ENCODE peak calls at places on chromosome 12, in four cellular contexts. One of them, this sample, is unnamed. For H3K4me1, the result is how much of the 10 kb centered on the place peaks cover.

GRCh38 chr12:120687570-120688289 is 781 bp downstream of the MLEC start:
- DNase-seq in K562: peak
- DNase-seq in hepatocyte: peak
- DNase-seq in prostate gland: no peak
- DNase-seq in this sample: peak

GRCh38 chr12:126784328-126784921 is 1482.5 kb upstream of the TMEM132C start:
- DNase-seq in hepatocyte: peak
- DNase-seq in K562: peak
- DNase-seq in prostate gland: no peak
- DNase-seq in this sample: no peak

GRCh38 chr12:124405151-124405550 is 110.3 kb downstream of the RFLNA start:
- DNase-seq in prostate gland: no peak
- DNase-seq in K562: no peak
- DNase-seq in hepatocyte: no peak
- DNase-seq in this sample: no peak

GRCh38 chr12:50525422-50525821 is 20.6 kb downstream of the DIP2B start:
- DNase-seq in hepatocyte: no peak
- DNase-seq in prostate gland: no peak
- DNase-seq in K562: no peak
- DNase-seq in this sample: no peak

GRCh38 chr12:53492188-53492587 is 7.1 kb downstream of the MAP3K12 start:
- DNase-seq in hepatocyte: no peak
- DNase-seq in K562: no peak
- DNase-seq in prostate gland: no peak
- DNase-seq in this sample: no peak

GRCh38 chr12:62372134-62372533 is 94.5 kb upstream of the MON2 start:
- DNase-seq in K562: no peak
- DNase-seq in prostate gland: no peak
- DNase-seq in hepatocyte: no peak
- DNase-seq in this sample: no peak

GRCh38 chr12:126554599-126554998 is 1489.4 kb downstream of the AACS start:
- DNase-seq in prostate gland: no peak
- DNase-seq in hepatocyte: no peak
- DNase-seq in K562: no peak
- DNase-seq in this sample: no peak

GRCh38 chr12:82817368-82817767 is 130.7 kb downstream of the TMTC2 start:
- DNase-seq in K562: no peak
- DNase-seq in hepatocyte: no peak
- DNase-seq in prostate gland: no peak
- DNase-seq in this sample: no peak

GRCh38 chr12:15801770-15802393 is 12.7 kb upstream of the EPS8 start:
- DNase-seq in prostate gland: no peak
- DNase-seq in hepatocyte: no peak
- DNase-seq in K562: no peak
- DNase-seq in this sample: peak

GRCh38 chr12:79886917-79887519 is 47.9 kb downstream of the PPP1R12A start:
- DNase-seq in hepatocyte: peak
- DNase-seq in prostate gland: no peak
- DNase-seq in K562: peak
- DNase-seq in this sample: no peak

GRCh38 chr12:80815351-80815750 is 98.6 kb downstream of the MYF5 start:
- DNase-seq in K562: no peak
- DNase-seq in hepatocyte: no peak
- DNase-seq in prostate gland: no peak
- DNase-seq in this sample: no peak

GRCh38 chr12:6285063-6285477 is 25.4 kb upstream of the PLEKHG6 start:
- DNase-seq in prostate gland: peak
- DNase-seq in K562: peak
- DNase-seq in hepatocyte: peak
- DNase-seq in this sample: peak

GRCh38 chr12:45615268-45615667 is 114.2 kb upstream of the ARID2 start:
- DNase-seq in hepatocyte: peak
- DNase-seq in K562: no peak
- DNase-seq in prostate gland: no peak
- DNase-seq in this sample: peak

GRCh38 chr12:857611-858010 is 91.9 kb downstream of the RAD52 start:
- DNase-seq in prostate gland: no peak
- DNase-seq in K562: no peak
- DNase-seq in hepatocyte: no peak
- DNase-seq in this sample: no peak

GRCh38 chr12:68760806-68761441 is 14.9 kb downstream of the SLC35E3 start:
- DNase-seq in prostate gland: no peak
- DNase-seq in hepatocyte: no peak
- DNase-seq in K562: no peak
- DNase-seq in this sample: no peak

GRCh38 chr12:90043264-90043663 is 334.6 kb upstream of the ATP2B1 start:
- DNase-seq in prostate gland: no peak
- DNase-seq in K562: no peak
- DNase-seq in hepatocyte: peak
- DNase-seq in this sample: no peak

GRCh38 chr12:111846016-111846415 is 4.0 kb downstream of the MAPKAPK5 start:
- DNase-seq in prostate gland: no peak
- DNase-seq in hepatocyte: no peak
- DNase-seq in K562: no peak
- DNase-seq in this sample: no peak

GRCh38 chr12:30887226-30887625 is 39.3 kb upstream of the TSPAN11 start:
- DNase-seq in prostate gland: no peak
- DNase-seq in K562: no peak
- DNase-seq in hepatocyte: no peak
- DNase-seq in this sample: no peak

GRCh38 chr12:1216560-1216959 is 225.5 kb downstream of the ERC1 start:
- DNase-seq in hepatocyte: no peak
- DNase-seq in K562: no peak
- DNase-seq in prostate gland: no peak
- DNase-seq in this sample: no peak

GRCh38 chr12:89469361-89469760 is 55.2 kb downstream of the GALNT4 start:
- DNase-seq in K562: no peak
- DNase-seq in hepatocyte: no peak
- DNase-seq in prostate gland: no peak
- DNase-seq in this sample: no peak

GRCh38 chr12:31962076-31962475 is 2.9 kb downstream of the RESF1 start:
- DNase-seq in hepatocyte: peak
- DNase-seq in K562: no peak
- DNase-seq in prostate gland: no peak
- DNase-seq in this sample: no peak

GRCh38 chr12:30874455-30875313 is 51.9 kb upstream of the TSPAN11 start:
- DNase-seq in hepatocyte: no peak
- DNase-seq in K562: no peak
- DNase-seq in prostate gland: no peak
- DNase-seq in this sample: no peak

GRCh38 chr12:96164951-96165858 is 29.0 kb upstream of the ELK3 start:
- DNase-seq in K562: no peak
- DNase-seq in prostate gland: no peak
- DNase-seq in hepatocyte: no peak
- DNase-seq in this sample: no peak

GRCh38 chr12:104524433-104524832 is 67.7 kb downstream of the CHST11 start:
- DNase-seq in K562: no peak
- DNase-seq in prostate gland: no peak
- DNase-seq in hepatocyte: no peak
- DNase-seq in this sample: no peak

GRCh38 chr12:79451365-79451764 is 239.4 kb downstream of the PAWR start:
- DNase-seq in hepatocyte: no peak
- DNase-seq in K562: no peak
- DNase-seq in prostate gland: no peak
- DNase-seq in this sample: no peak

GRCh38 chr12:17278946-17279345 is 673.0 kb upstream of the LMO3 start:
- DNase-seq in K562: no peak
- DNase-seq in prostate gland: no peak
- DNase-seq in hepatocyte: no peak
- DNase-seq in this sample: no peak

GRCh38 chr12:3378655-3379054 is 112.3 kb upstream of the PRMT8 start:
- DNase-seq in K562: no peak
- DNase-seq in hepatocyte: no peak
- DNase-seq in prostate gland: no peak
- DNase-seq in this sample: no peak

GRCh38 chr12:78470354-78471195 is 394.0 kb upstream of the SYT1 start:
- DNase-seq in prostate gland: peak
- DNase-seq in K562: no peak
- DNase-seq in hepatocyte: peak
- DNase-seq in this sample: peak

GRCh38 chr12:76765598-76765997 is 1.7 kb downstream of the ZDHHC17 start:
- DNase-seq in hepatocyte: no peak
- DNase-seq in prostate gland: no peak
- DNase-seq in K562: no peak
- DNase-seq in this sample: no peak

GRCh38 chr12:9149372-9149771 is 33.7 kb upstream of the A2M start:
- DNase-seq in hepatocyte: no peak
- DNase-seq in prostate gland: no peak
- DNase-seq in K562: no peak
- DNase-seq in this sample: no peak

GRCh38 chr12:13345722-13346121 is 149.2 kb downstream of the EMP1 start:
- DNase-seq in hepatocyte: no peak
- DNase-seq in K562: no peak
- DNase-seq in prostate gland: no peak
- DNase-seq in this sample: no peak

GRCh38 chr12:53604581-53604980 is 21.6 kb downstream of the ATF7 start:
- DNase-seq in hepatocyte: no peak
- DNase-seq in prostate gland: no peak
- DNase-seq in K562: no peak
- DNase-seq in this sample: no peak

DNA sequence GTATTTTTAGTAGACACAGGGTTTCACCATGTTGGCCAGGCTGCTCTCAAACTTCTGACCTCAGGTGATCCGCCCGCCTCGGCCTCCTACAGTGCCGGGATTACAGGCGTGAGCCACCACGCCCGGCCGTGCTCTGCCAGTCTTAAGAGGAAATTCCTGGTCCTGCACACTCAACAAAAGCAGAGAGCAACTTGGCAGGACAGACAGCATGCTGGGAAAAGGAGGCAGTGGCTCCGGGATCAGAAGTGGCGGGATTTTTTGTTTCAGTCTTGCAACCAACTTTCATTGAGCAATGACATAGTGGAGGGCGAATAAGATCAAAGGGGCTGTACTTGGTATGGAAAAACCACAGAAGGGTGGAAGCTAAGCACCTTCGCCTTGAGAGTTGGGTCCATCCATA is 2.1 kb downstream of the CKAP4 start:
- DNase-seq in hepatocyte: peak
- DNase-seq in prostate gland: peak
- DNase-seq in K562: no peak
- DNase-seq in this sample: peak
- H3K4me3 ChIP-seq in hepatocyte: peak
- H3K4me3 ChIP-seq in prostate gland: peak
- H3K4me3 ChIP-seq in K562: no peak
- H3K4me3 ChIP-seq in this sample: peak

GRCh38 chr12:116620085-116620734 is 61.0 kb downstream of the MAP1LC3B2 start:
- DNase-seq in prostate gland: no peak
- DNase-seq in hepatocyte: no peak
- DNase-seq in K562: no peak
- DNase-seq in this sample: no peak
- H3K4me1 ChIP-seq in prostate gland: under half
- H3K4me1 ChIP-seq in hepatocyte: under half
- H3K4me1 ChIP-seq in K562: under half
- H3K4me1 ChIP-seq in this sample: under half

GRCh38 chr12:95072900-95073697 is at the start of gene NR2C1:
- DNase-seq in prostate gland: peak
- DNase-seq in hepatocyte: peak
- DNase-seq in K562: peak
- DNase-seq in this sample: peak
- TF ChIP-seq CTCF in prostate gland: peak
- TF ChIP-seq CTCF in hepatocyte: no peak
- TF ChIP-seq CTCF in K562: no peak
- TF ChIP-seq CTCF in this sample: no peak

GRCh38 chr12:75208851-75209781 is 523 bp downstream of the KCNC2 start:
- DNase-seq in K562: no peak
- DNase-seq in hepatocyte: peak
- DNase-seq in prostate gland: no peak
- DNase-seq in this sample: no peak
- H3K4me3 ChIP-seq in K562: no peak
- H3K4me3 ChIP-seq in hepatocyte: no peak
- H3K4me3 ChIP-seq in prostate gland: peak
- H3K4me3 ChIP-seq in this sample: no peak

GRCh38 chr12:108630481-108631207 is 3.0 kb downstream of the SELPLG start:
- DNase-seq in prostate gland: no peak
- DNase-seq in K562: no peak
- DNase-seq in hepatocyte: no peak
- DNase-seq in this sample: peak
- H3K4me1 ChIP-seq in prostate gland: under half
- H3K4me1 ChIP-seq in K562: half or more
- H3K4me1 ChIP-seq in hepatocyte: under half
- H3K4me1 ChIP-seq in this sample: under half

DNA sequence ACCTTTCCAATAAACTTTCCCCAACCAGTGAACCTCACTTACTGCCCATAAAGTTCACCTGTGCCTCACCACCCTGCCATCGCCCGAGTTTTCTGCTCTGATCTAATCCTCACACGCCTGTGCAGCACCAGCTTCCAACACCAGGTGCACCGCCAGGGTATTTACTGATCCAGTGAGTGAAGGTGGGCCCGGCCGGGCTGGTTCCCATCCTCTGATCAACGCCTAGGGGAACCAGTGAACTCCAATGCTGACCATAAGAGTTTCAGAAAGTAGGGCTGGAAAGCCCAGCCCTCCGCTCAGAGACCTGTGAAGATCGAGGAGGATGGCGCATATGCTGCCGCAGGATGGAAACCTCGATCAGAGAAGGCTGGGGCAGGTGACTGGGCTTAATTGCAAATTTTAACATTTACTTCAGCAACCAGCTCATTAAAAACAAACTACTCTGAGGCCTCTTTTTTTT is 685 bp upstream of the MYL6B start:
- DNase-seq in prostate gland: peak
- DNase-seq in hepatocyte: peak
- DNase-seq in K562: peak
- DNase-seq in this sample: peak
- TF ChIP-seq CTCF in prostate gland: no peak
- TF ChIP-seq CTCF in hepatocyte: peak
- TF ChIP-seq CTCF in K562: peak
- TF ChIP-seq CTCF in this sample: peak

GRCh38 chr12:42485823-42486222 is 103.7 kb downstream of the PRICKLE1 start:
- DNase-seq in prostate gland: no peak
- DNase-seq in hepatocyte: no peak
- DNase-seq in K562: no peak
- DNase-seq in this sample: no peak
- H3K4me3 ChIP-seq in prostate gland: no peak
- H3K4me3 ChIP-seq in hepatocyte: no peak
- H3K4me3 ChIP-seq in K562: no peak
- H3K4me3 ChIP-seq in this sample: no peak

GRCh38 chr12:132640936-132641335 is 22.4 kb downstream of the P2RX2 start:
- DNase-seq in K562: no peak
- DNase-seq in hepatocyte: no peak
- DNase-seq in prostate gland: no peak
- DNase-seq in this sample: no peak
- H3K4me1 ChIP-seq in K562: under half
- H3K4me1 ChIP-seq in hepatocyte: under half
- H3K4me1 ChIP-seq in prostate gland: under half
- H3K4me1 ChIP-seq in this sample: under half

This sample was measured in PC-9.